ENCODE peak calls at places on chromosomes 1 and 21, in four cellular contexts. One of them, this sample, is unnamed.

GRCh38 chr1:222006715-222007114 is 264.8 kb upstream of the DUSP10 start:
- DNase-seq in IMR-90: no peak
- DNase-seq in K562: no peak
- DNase-seq in GM12878: no peak
- DNase-seq in this sample: no peak

GRCh38 chr1:163093169-163093568 is 24.0 kb downstream of the RGS4 start:
- DNase-seq in GM12878: no peak
- DNase-seq in IMR-90: no peak
- DNase-seq in K562: no peak
- DNase-seq in this sample: no peak

GRCh38 chr1:31161571-31161970 is 78.1 kb downstream of the NKAIN1 start:
- DNase-seq in IMR-90: no peak
- DNase-seq in GM12878: no peak
- DNase-seq in K562: no peak
- DNase-seq in this sample: no peak

GRCh38 chr1:207027221-207027777 is 5.3 kb downstream of the C1orf116 start:
- DNase-seq in IMR-90: peak; percentile 22
- DNase-seq in GM12878: no peak
- DNase-seq in K562: no peak
- DNase-seq in this sample: no peak

GRCh38 chr1:53085405-53085804 is 23.4 kb downstream of the PODN start:
- DNase-seq in GM12878: no peak
- DNase-seq in K562: no peak
- DNase-seq in IMR-90: no peak
- DNase-seq in this sample: no peak

GRCh38 chr1:201506573-201507567 is at the start of gene CSRP1:
- DNase-seq in GM12878: peak; percentile 39
- DNase-seq in IMR-90: peak; percentile 87
- DNase-seq in K562: peak; percentile 93
- DNase-seq in this sample: no peak

GRCh38 chr1:162019436-162019835 is 4.2 kb downstream of the OLFML2B start:
- DNase-seq in GM12878: no peak
- DNase-seq in IMR-90: no peak
- DNase-seq in K562: no peak
- DNase-seq in this sample: no peak

GRCh38 chr1:201883786-201884185 is 4.9 kb upstream of the SHISA4 start:
- DNase-seq in GM12878: no peak
- DNase-seq in K562: peak; percentile 43
- DNase-seq in IMR-90: peak; percentile 43
- DNase-seq in this sample: no peak

GRCh38 chr1:62398377-62398776 is 38.5 kb upstream of the USP1 start:
- DNase-seq in GM12878: no peak
- DNase-seq in IMR-90: peak; percentile 71
- DNase-seq in K562: no peak
- DNase-seq in this sample: no peak

GRCh38 chr1:232239557-232240468 is 390.1 kb downstream of the SIPA1L2 start:
- DNase-seq in GM12878: no peak
- DNase-seq in IMR-90: no peak
- DNase-seq in K562: no peak
- DNase-seq in this sample: no peak

GRCh38 chr1:50527249-50527986 is 104.2 kb upstream of the DMRTA2 start:
- DNase-seq in IMR-90: no peak
- DNase-seq in GM12878: peak; percentile 21
- DNase-seq in K562: no peak
- DNase-seq in this sample: no peak

GRCh38 chr1:1173793-1174415 is at the start of gene TTLL10:
- DNase-seq in IMR-90: no peak
- DNase-seq in K562: no peak
- DNase-seq in GM12878: no peak
- DNase-seq in this sample: peak; percentile 86

GRCh38 chr1:212366901-212367300 is 47.8 kb downstream of the PACC1 start:
- DNase-seq in IMR-90: peak; percentile 49
- DNase-seq in K562: no peak
- DNase-seq in GM12878: no peak
- DNase-seq in this sample: no peak

GRCh38 chr1:81446006-81446669 is 354.6 kb upstream of the ADGRL2 start:
- DNase-seq in K562: no peak
- DNase-seq in GM12878: no peak
- DNase-seq in IMR-90: no peak
- DNase-seq in this sample: no peak

GRCh38 chr1:159854101-159854692 is 8.3 kb downstream of the VSIG8 start:
- DNase-seq in GM12878: no peak
- DNase-seq in IMR-90: no peak
- DNase-seq in K562: peak; percentile 27
- DNase-seq in this sample: no peak

GRCh38 chr1:211345719-211346118 is 19.1 kb downstream of the TRAF5 start:
- DNase-seq in GM12878: no peak
- DNase-seq in IMR-90: peak; percentile 53
- DNase-seq in K562: no peak
- DNase-seq in this sample: no peak

GRCh38 chr1:112297536-112297935 is 98.5 kb upstream of the CTTNBP2NL start:
- DNase-seq in K562: no peak
- DNase-seq in IMR-90: peak; percentile 13
- DNase-seq in GM12878: no peak
- DNase-seq in this sample: no peak

GRCh38 chr1:63322248-63322943 is at the start of gene FOXD3:
- DNase-seq in IMR-90: peak; percentile 37
- DNase-seq in GM12878: no peak
- DNase-seq in K562: peak; percentile 71
- DNase-seq in this sample: peak; percentile 95

GRCh38 chr1:14113841-14114567 is 414.0 kb downstream of the PRDM2 start:
- DNase-seq in K562: peak; percentile 43
- DNase-seq in GM12878: no peak
- DNase-seq in IMR-90: peak; percentile 13
- DNase-seq in this sample: peak; percentile 77

GRCh38 chr1:38919075-38919474 is 22.6 kb downstream of the RHBDL2 start:
- DNase-seq in K562: no peak
- DNase-seq in IMR-90: no peak
- DNase-seq in GM12878: no peak
- DNase-seq in this sample: no peak

GRCh38 chr1:44422161-44422560 is 17.1 kb downstream of the RNF220 start:
- DNase-seq in GM12878: no peak
- DNase-seq in K562: no peak
- DNase-seq in IMR-90: no peak
- DNase-seq in this sample: no peak

GRCh38 chr21:45504516-45505415 is 37.5 kb downstream of the SLC19A1 start:
- DNase-seq in GM12878: no peak
- DNase-seq in IMR-90: no peak
- DNase-seq in K562: no peak
- DNase-seq in this sample: no peak

GRCh38 chr1:43499882-43500281 is 30.8 kb upstream of the PTPRF start:
- DNase-seq in K562: peak; percentile 37
- DNase-seq in IMR-90: no peak
- DNase-seq in GM12878: no peak
- DNase-seq in this sample: peak; percentile 30

GRCh38 chr21:45440736-45441350 is 35.9 kb downstream of the COL18A1 start:
- DNase-seq in GM12878: no peak
- DNase-seq in K562: no peak
- DNase-seq in IMR-90: no peak
- DNase-seq in this sample: no peak

GRCh38 chr1:214658785-214659184 is 55.8 kb downstream of the CENPF start:
- DNase-seq in GM12878: no peak
- DNase-seq in IMR-90: peak; percentile 53
- DNase-seq in K562: peak; percentile 42
- DNase-seq in this sample: no peak

GRCh38 chr1:87513971-87514660 is 185.4 kb downstream of the LMO4 start:
- DNase-seq in IMR-90: peak; percentile 59
- DNase-seq in K562: no peak
- DNase-seq in GM12878: no peak
- DNase-seq in this sample: no peak

GRCh38 chr1:153400244-153400643 is 9.4 kb upstream of the S100A8 start:
- DNase-seq in IMR-90: no peak
- DNase-seq in GM12878: no peak
- DNase-seq in K562: peak; percentile 30
- DNase-seq in this sample: no peak
- TF ChIP-seq CHD1 in IMR-90: no peak
- TF ChIP-seq CHD1 in GM12878: no peak
- TF ChIP-seq CHD1 in K562: no peak
- TF ChIP-seq CHD1 in this sample: no peak

GRCh38 chr1:100268202-100268601 is 2.2 kb downstream of the RTCA start:
- DNase-seq in K562: no peak
- DNase-seq in GM12878: no peak
- DNase-seq in IMR-90: no peak
- DNase-seq in this sample: no peak
- TF ChIP-seq CHD1 in K562: no peak
- TF ChIP-seq CHD1 in GM12878: no peak
- TF ChIP-seq CHD1 in IMR-90: no peak
- TF ChIP-seq CHD1 in this sample: no peak

DNA sequence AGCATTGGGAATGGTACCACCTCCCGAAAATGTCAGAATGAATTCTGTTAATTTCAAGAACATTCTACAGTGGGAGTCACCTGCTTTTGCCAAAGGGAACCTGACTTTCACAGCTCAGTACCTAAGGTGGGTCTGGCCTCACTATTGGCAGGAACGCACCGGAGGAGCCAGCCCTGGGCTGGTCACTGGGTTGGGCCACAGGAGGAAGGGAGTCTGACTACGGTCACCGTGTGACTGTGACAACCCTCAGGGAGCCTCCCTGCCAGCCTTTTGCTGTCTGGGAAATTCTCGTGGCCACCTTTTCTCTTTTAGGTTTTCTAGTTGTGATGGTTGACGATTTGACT is 2.2 kb downstream of the IL10RB start:
- DNase-seq in GM12878: no peak
- DNase-seq in K562: no peak
- DNase-seq in IMR-90: no peak
- DNase-seq in this sample: no peak
- TF ChIP-seq CHD1 in GM12878: peak; percentile 36
- TF ChIP-seq CHD1 in K562: no peak
- TF ChIP-seq CHD1 in IMR-90: no peak
- TF ChIP-seq CHD1 in this sample: no peak

GRCh38 chr1:227420147-227420546 is 101.9 kb upstream of the CDC42BPA start:
- DNase-seq in GM12878: no peak
- DNase-seq in K562: no peak
- DNase-seq in IMR-90: no peak
- DNase-seq in this sample: no peak

GRCh38 chr1:227417622-227418245 is 99.4 kb upstream of the CDC42BPA start:
- DNase-seq in K562: no peak
- DNase-seq in GM12878: no peak
- DNase-seq in IMR-90: peak; percentile 78
- DNase-seq in this sample: no peak

GRCh38 chr1:227411066-227411465 is 92.8 kb upstream of the CDC42BPA start:
- DNase-seq in K562: no peak
- DNase-seq in IMR-90: peak; percentile 24
- DNase-seq in GM12878: no peak
- DNase-seq in this sample: no peak

DNA sequence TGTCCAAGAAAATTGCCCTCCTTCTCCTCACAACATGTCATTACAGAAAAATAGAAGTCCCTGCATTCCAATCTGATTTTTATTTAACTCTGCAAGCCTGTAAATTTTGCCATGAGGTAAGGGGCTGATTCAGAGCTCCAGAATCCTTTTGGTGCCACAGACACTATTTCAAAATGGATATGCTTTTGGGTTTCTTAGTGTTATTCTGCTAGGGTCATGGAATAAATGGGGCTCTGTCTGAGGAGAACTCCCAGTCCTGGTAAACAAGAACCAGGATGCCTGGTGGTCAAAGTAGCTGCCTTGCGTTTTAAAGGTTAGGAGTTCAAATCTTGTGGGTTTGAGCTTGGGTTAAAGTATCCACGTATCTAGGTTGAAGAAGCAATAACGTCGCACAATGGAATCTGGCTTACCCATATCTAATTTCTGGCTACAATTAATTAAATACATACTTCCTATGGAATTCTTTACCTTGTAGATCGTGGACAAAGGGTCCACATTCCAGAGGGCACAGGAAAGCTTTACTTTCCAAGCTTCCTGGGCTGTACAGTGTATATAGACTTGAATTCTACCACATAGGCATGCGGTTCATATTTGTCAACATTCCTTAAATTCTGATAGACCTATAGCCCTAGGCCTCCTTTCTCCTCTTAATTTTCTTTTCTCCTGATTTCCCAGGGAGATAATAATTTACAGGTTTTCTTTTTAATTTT is 98.0 kb upstream of the CDC42BPA start:
- DNase-seq in K562: no peak
- DNase-seq in IMR-90: peak; percentile 60
- DNase-seq in GM12878: no peak
- DNase-seq in this sample: no peak
- TF ChIP-seq CHD1 in K562: no peak
- TF ChIP-seq CHD1 in IMR-90: no peak
- TF ChIP-seq CHD1 in GM12878: no peak
- TF ChIP-seq CHD1 in this sample: no peak

DNA sequence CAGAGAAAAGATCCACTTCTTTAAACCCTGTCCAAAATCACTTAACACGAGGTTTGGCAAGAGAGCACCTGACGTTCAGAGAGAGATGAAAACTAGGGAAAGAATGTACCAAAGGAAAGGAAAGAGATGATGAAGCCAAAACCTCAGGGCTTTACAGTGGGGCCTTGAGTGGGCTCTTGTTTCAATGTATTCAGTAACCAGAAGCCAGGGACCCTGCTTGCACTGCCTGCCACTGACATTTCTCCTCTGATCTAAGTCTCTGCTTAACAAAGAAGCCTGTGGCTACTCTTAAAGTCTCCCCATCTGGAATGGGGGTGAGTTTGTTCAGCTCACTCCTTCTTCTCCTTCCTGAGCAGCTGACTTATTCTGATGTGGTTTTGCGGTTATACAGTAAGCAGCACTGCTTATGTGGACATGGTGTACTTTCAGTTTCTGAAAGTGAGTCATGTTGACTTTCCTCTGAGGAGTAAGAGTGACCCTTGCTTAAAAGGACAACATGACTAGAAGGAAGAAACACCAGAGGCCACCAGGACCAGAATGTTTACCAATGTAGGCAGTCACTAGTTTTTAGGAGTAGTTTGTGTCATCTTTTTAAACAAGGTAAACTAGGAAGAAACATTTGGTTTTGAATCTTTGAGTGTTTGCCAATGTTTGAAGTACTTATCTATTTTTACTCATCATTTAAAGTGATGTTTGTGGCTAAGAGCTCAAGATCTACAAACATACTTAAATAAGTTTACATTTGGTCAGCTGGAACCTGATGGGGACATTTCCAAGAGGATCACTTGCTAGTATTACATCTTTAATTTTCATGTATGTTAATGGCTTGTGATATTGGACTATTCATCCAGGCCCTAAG is 87.4 kb downstream of the FASLG start:
- DNase-seq in IMR-90: peak; percentile 99
- DNase-seq in GM12878: peak; percentile 70
- DNase-seq in K562: no peak
- DNase-seq in this sample: no peak
- TF ChIP-seq CHD1 in IMR-90: no peak
- TF ChIP-seq CHD1 in GM12878: no peak
- TF ChIP-seq CHD1 in K562: no peak
- TF ChIP-seq CHD1 in this sample: no peak

GRCh38 chr1:66503841-66504470 is 30.0 kb upstream of the SGIP1 start:
- DNase-seq in GM12878: no peak
- DNase-seq in IMR-90: peak; percentile 81
- DNase-seq in K562: peak; percentile 33
- DNase-seq in this sample: peak; percentile 68
- TF ChIP-seq CHD1 in GM12878: no peak
- TF ChIP-seq CHD1 in IMR-90: no peak
- TF ChIP-seq CHD1 in K562: no peak
- TF ChIP-seq CHD1 in this sample: no peak